ENCODE peak calls at places on chromosome 9, in six cellular contexts. One of them, this sample, is unnamed.
A peak's percentile ranks its signal among the peaks of the same experiment; 100 is the strongest.

GRCh38 chr9:87276327-87276841 is 221.3 kb upstream of the DAPK1 start:
- DNase-seq in DND-41: no peak
- DNase-seq in HCT116: no peak
- DNase-seq in spleen: no peak
- DNase-seq in heart left ventricle: no peak
- DNase-seq in mucosa of descending colon: no peak
- DNase-seq in this sample: no peak

GRCh38 chr9:2228132-2228531 is 213.0 kb downstream of the SMARCA2 start:
- DNase-seq in DND-41: peak; percentile 52
- DNase-seq in HCT116: no peak
- DNase-seq in spleen: no peak
- DNase-seq in heart left ventricle: peak; percentile 25
- DNase-seq in mucosa of descending colon: peak; percentile 57
- DNase-seq in this sample: no peak

GRCh38 chr9:136578915-136579637 is 33.2 kb upstream of the NOTCH1 start:
- DNase-seq in DND-41: peak; percentile 31
- DNase-seq in HCT116: peak; percentile 50
- DNase-seq in spleen: no peak
- DNase-seq in heart left ventricle: no peak
- DNase-seq in mucosa of descending colon: no peak
- DNase-seq in this sample: no peak

GRCh38 chr9:137150485-137151060 is 11.6 kb downstream of the GRIN1 start:
- DNase-seq in DND-41: no peak
- DNase-seq in HCT116: peak; percentile 81
- DNase-seq in spleen: no peak
- DNase-seq in heart left ventricle: no peak
- DNase-seq in mucosa of descending colon: peak; percentile 77
- DNase-seq in this sample: peak; percentile 81

GRCh38 chr9:16879416-16879815 is 8.9 kb upstream of the BNC2 start:
- DNase-seq in DND-41: no peak
- DNase-seq in HCT116: no peak
- DNase-seq in spleen: no peak
- DNase-seq in heart left ventricle: no peak
- DNase-seq in mucosa of descending colon: no peak
- DNase-seq in this sample: no peak

GRCh38 chr9:5622019-5622418 is 6.9 kb upstream of the RIC1 start:
- DNase-seq in DND-41: no peak
- DNase-seq in HCT116: no peak
- DNase-seq in spleen: no peak
- DNase-seq in heart left ventricle: no peak
- DNase-seq in mucosa of descending colon: no peak
- DNase-seq in this sample: no peak

GRCh38 chr9:111298831-111299603 is 31.0 kb downstream of the OR2K2 start:
- DNase-seq in DND-41: no peak
- DNase-seq in HCT116: peak; percentile 46
- DNase-seq in spleen: no peak
- DNase-seq in heart left ventricle: peak; percentile 20
- DNase-seq in mucosa of descending colon: peak; percentile 34
- DNase-seq in this sample: peak; percentile 36

GRCh38 chr9:84504360-84504759 is 163.8 kb upstream of the SLC28A3 start:
- DNase-seq in DND-41: no peak
- DNase-seq in HCT116: no peak
- DNase-seq in spleen: no peak
- DNase-seq in heart left ventricle: no peak
- DNase-seq in mucosa of descending colon: no peak
- DNase-seq in this sample: no peak

GRCh38 chr9:37549527-37549926 is 26.7 kb downstream of the FBXO10 start:
- DNase-seq in DND-41: no peak
- DNase-seq in HCT116: no peak
- DNase-seq in spleen: no peak
- DNase-seq in heart left ventricle: no peak
- DNase-seq in mucosa of descending colon: no peak
- DNase-seq in this sample: no peak

GRCh38 chr9:18786196-18786595 is 246.8 kb downstream of the SAXO1 start:
- DNase-seq in DND-41: no peak
- DNase-seq in HCT116: no peak
- DNase-seq in spleen: no peak
- DNase-seq in heart left ventricle: no peak
- DNase-seq in mucosa of descending colon: no peak
- DNase-seq in this sample: no peak

GRCh38 chr9:935348-935965 is 41.0 kb upstream of the DMRT3 start:
- DNase-seq in DND-41: no peak
- DNase-seq in HCT116: no peak
- DNase-seq in spleen: no peak
- DNase-seq in heart left ventricle: no peak
- DNase-seq in mucosa of descending colon: peak; percentile 2
- DNase-seq in this sample: no peak

GRCh38 chr9:14554866-14555265 is 138.4 kb downstream of the ZDHHC21 start:
- DNase-seq in DND-41: no peak
- DNase-seq in HCT116: no peak
- DNase-seq in spleen: no peak
- DNase-seq in heart left ventricle: no peak
- DNase-seq in mucosa of descending colon: no peak
- DNase-seq in this sample: no peak
- TF ChIP-seq CTCF in DND-41: no peak
- TF ChIP-seq CTCF in HCT116: no peak
- TF ChIP-seq CTCF in spleen: no peak
- TF ChIP-seq CTCF in heart left ventricle: no peak
- TF ChIP-seq CTCF in mucosa of descending colon: no peak
- TF ChIP-seq CTCF in this sample: no peak

GRCh38 chr9:114592356-114592755 is 4.8 kb downstream of the ATP6V1G1 start:
- DNase-seq in DND-41: peak; percentile 55
- DNase-seq in HCT116: no peak
- DNase-seq in spleen: no peak
- DNase-seq in heart left ventricle: peak; percentile 13
- DNase-seq in mucosa of descending colon: peak; percentile 43
- DNase-seq in this sample: no peak
- H3K4me3 ChIP-seq in DND-41: no peak overlapping the region
- H3K4me3 ChIP-seq in HCT116: no peak overlapping the region
- H3K4me3 ChIP-seq in spleen: peak overlapping the region; percentile 25
- H3K4me3 ChIP-seq in heart left ventricle: no peak overlapping the region
- H3K4me3 ChIP-seq in mucosa of descending colon: no peak overlapping the region
- H3K4me3 ChIP-seq in this sample: no peak overlapping the region

GRCh38 chr9:131719262-131719908 is 20.5 kb downstream of the RAPGEF1 start:
- DNase-seq in DND-41: no peak
- DNase-seq in HCT116: no peak
- DNase-seq in spleen: no peak
- DNase-seq in heart left ventricle: no peak
- DNase-seq in mucosa of descending colon: no peak
- DNase-seq in this sample: no peak
- H3K36me3 ChIP-seq in DND-41: no peaks in the 10 kb centered on the region
- H3K36me3 ChIP-seq in HCT116: no peaks in the 10 kb centered on the region
- H3K36me3 ChIP-seq in spleen: no peaks in the 10 kb centered on the region
- H3K36me3 ChIP-seq in heart left ventricle: peaks cover 4% of the 10 kb centered on the region
- H3K36me3 ChIP-seq in mucosa of descending colon: peaks cover 3% of the 10 kb centered on the region
- H3K36me3 ChIP-seq in this sample: peaks cover 2% of the 10 kb centered on the region

GRCh38 chr9:121023064-121023463 is 27.0 kb downstream of the C5 start:
- DNase-seq in DND-41: no peak
- DNase-seq in HCT116: peak; percentile 41
- DNase-seq in spleen: no peak
- DNase-seq in heart left ventricle: no peak
- DNase-seq in mucosa of descending colon: no peak
- DNase-seq in this sample: no peak
- TF ChIP-seq CTCF in DND-41: no peak
- TF ChIP-seq CTCF in HCT116: peak; percentile 49
- TF ChIP-seq CTCF in spleen: no peak
- TF ChIP-seq CTCF in heart left ventricle: no peak
- TF ChIP-seq CTCF in mucosa of descending colon: no peak
- TF ChIP-seq CTCF in this sample: no peak

DNA sequence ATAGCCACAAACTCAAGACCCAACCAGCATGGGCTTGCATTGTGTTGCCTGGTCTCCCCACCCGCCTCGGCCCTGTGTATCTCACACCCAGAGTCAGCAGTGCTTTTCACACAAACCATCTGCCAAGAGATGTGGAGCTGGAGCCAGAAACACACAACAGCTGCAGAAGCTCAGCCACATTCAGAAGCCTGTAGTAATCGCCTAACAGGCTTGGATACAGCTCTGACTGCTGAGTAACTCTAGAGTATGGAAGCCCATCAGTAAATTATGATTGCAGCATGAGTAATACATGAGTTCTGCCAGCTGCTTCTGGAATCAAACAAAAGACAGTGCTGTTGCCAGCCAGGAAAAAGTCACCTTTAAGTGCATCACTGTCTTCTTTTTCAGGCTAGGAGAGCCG is 16.0 kb downstream of the TEK start:
- DNase-seq in DND-41: no peak
- DNase-seq in HCT116: peak; percentile 7
- DNase-seq in spleen: no peak
- DNase-seq in heart left ventricle: peak; percentile 54
- DNase-seq in mucosa of descending colon: peak; percentile 50
- DNase-seq in this sample: no peak
- H3K4me3 ChIP-seq in DND-41: no peak overlapping the region
- H3K4me3 ChIP-seq in HCT116: no peak overlapping the region
- H3K4me3 ChIP-seq in spleen: no peak overlapping the region
- H3K4me3 ChIP-seq in heart left ventricle: no peak overlapping the region
- H3K4me3 ChIP-seq in mucosa of descending colon: no peak overlapping the region
- H3K4me3 ChIP-seq in this sample: no peak overlapping the region

GRCh38 chr9:21974230-21974541 is 20.0 kb downstream of the CDKN2A start:
- DNase-seq in DND-41: no peak
- DNase-seq in HCT116: no peak
- DNase-seq in spleen: no peak
- DNase-seq in heart left ventricle: no peak
- DNase-seq in mucosa of descending colon: no peak
- DNase-seq in this sample: no peak
- H3K36me3 ChIP-seq in DND-41: peaks cover 34% of the 10 kb centered on the region
- H3K36me3 ChIP-seq in HCT116: peaks cover 16% of the 10 kb centered on the region
- H3K36me3 ChIP-seq in spleen: no peaks in the 10 kb centered on the region
- H3K36me3 ChIP-seq in heart left ventricle: no peaks in the 10 kb centered on the region
- H3K36me3 ChIP-seq in mucosa of descending colon: no peaks in the 10 kb centered on the region
- H3K36me3 ChIP-seq in this sample: no peaks in the 10 kb centered on the region

DNA sequence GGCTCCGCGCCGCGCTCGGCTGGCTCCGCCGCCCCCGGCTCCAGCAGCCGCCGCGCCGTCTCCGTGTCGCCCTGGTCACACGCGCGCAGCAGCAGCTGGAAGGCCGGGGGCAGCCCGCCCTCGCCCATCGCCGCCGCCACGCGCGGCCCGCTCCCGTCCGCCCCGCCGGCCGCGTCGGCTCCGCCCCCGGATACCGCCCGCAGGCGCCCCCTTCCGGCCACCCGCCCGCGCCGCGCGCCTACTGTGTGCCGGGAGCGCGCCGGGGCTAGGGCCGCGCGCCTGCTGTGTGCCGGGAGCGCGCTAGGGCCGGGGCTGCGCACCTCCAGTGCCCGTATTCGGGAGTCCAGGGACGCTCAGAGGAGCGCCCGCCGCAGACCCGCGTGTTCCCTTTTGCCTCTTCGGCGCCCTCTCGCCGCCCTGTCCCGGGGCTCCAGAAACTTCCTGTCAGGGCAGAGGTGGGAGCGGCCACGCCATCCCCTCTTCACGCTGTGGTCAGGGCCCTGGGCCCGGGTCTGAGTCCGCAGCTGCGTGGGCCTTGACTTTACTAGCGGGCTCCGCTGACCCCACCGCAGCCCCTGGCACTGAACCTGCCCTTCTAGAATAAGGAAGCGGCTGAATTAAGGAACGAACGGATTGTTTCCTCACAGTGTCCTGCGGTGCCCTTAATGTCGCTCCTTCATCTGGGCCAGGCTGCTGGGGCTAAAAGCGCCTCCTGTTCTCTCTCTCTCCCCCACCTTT is at the start of gene ANKS6:
- DNase-seq in DND-41: peak; percentile 65
- DNase-seq in HCT116: no peak
- DNase-seq in spleen: peak; percentile 95
- DNase-seq in heart left ventricle: peak; percentile 81
- DNase-seq in mucosa of descending colon: peak; percentile 92
- DNase-seq in this sample: peak; percentile 77
- TF ChIP-seq CTCF in DND-41: peak; percentile 52
- TF ChIP-seq CTCF in HCT116: no peak
- TF ChIP-seq CTCF in spleen: peak; percentile 58
- TF ChIP-seq CTCF in heart left ventricle: peak; percentile 34
- TF ChIP-seq CTCF in mucosa of descending colon: peak; percentile 55
- TF ChIP-seq CTCF in this sample: no peak

GRCh38 chr9:109886050-109886449 is 106.1 kb downstream of the PALM2AKAP2 start:
- DNase-seq in DND-41: no peak
- DNase-seq in HCT116: no peak
- DNase-seq in spleen: no peak
- DNase-seq in heart left ventricle: peak; percentile 77
- DNase-seq in mucosa of descending colon: no peak
- DNase-seq in this sample: no peak

GRCh38 chr9:109887079-109887478 is 107.1 kb downstream of the PALM2AKAP2 start:
- DNase-seq in DND-41: no peak
- DNase-seq in HCT116: no peak
- DNase-seq in spleen: no peak
- DNase-seq in heart left ventricle: peak; percentile 36
- DNase-seq in mucosa of descending colon: no peak
- DNase-seq in this sample: no peak

GRCh38 chr9:109886617-109887016 is 106.6 kb downstream of the PALM2AKAP2 start:
- DNase-seq in DND-41: peak; percentile 20
- DNase-seq in HCT116: no peak
- DNase-seq in spleen: no peak
- DNase-seq in heart left ventricle: no peak
- DNase-seq in mucosa of descending colon: no peak
- DNase-seq in this sample: no peak

GRCh38 chr9:109880276-109881169 is 100.5 kb downstream of the PALM2AKAP2 start:
- DNase-seq in DND-41: no peak
- DNase-seq in HCT116: peak; percentile 67
- DNase-seq in spleen: no peak
- DNase-seq in heart left ventricle: no peak
- DNase-seq in mucosa of descending colon: peak; percentile 28
- DNase-seq in this sample: peak; percentile 45

GRCh38 chr9:109883623-109884022 is 103.6 kb downstream of the PALM2AKAP2 start:
- DNase-seq in DND-41: no peak
- DNase-seq in HCT116: no peak
- DNase-seq in spleen: no peak
- DNase-seq in heart left ventricle: no peak
- DNase-seq in mucosa of descending colon: no peak
- DNase-seq in this sample: no peak
- H3K4me3 ChIP-seq in DND-41: no peak overlapping the region
- H3K4me3 ChIP-seq in HCT116: no peak overlapping the region
- H3K4me3 ChIP-seq in spleen: no peak overlapping the region
- H3K4me3 ChIP-seq in heart left ventricle: no peak overlapping the region
- H3K4me3 ChIP-seq in mucosa of descending colon: no peak overlapping the region
- H3K4me3 ChIP-seq in this sample: no peak overlapping the region

GRCh38 chr9:128893354-128893753 is 11.4 kb downstream of the LRRC8A start:
- DNase-seq in DND-41: no peak
- DNase-seq in HCT116: no peak
- DNase-seq in spleen: no peak
- DNase-seq in heart left ventricle: no peak
- DNase-seq in mucosa of descending colon: no peak
- DNase-seq in this sample: no peak
- H3K36me3 ChIP-seq in DND-41: peaks cover 44% of the 10 kb centered on the region
- H3K36me3 ChIP-seq in HCT116: peaks cover 4% of the 10 kb centered on the region
- H3K36me3 ChIP-seq in spleen: no peaks in the 10 kb centered on the region
- H3K36me3 ChIP-seq in heart left ventricle: peaks cover 48% of the 10 kb centered on the region
- H3K36me3 ChIP-seq in mucosa of descending colon: no peaks in the 10 kb centered on the region
- H3K36me3 ChIP-seq in this sample: peaks cover 9% of the 10 kb centered on the region